ENCODE peak calls at places on chromosomes 7 and 10, in four cellular contexts. J, V, P and W are unnamed samples. For H3K9me1 and H3K4me1, the result is how much of the 10 kb centered on the place peaks cover.

GRCh38 chr7:123863461-123863860 is 18.5 kb downstream of the HYAL4 start:
- DNase-seq in J (no peak), V (no peak), P (no peak), W (no peak)

GRCh38 chr7:44381494-44382220 is 56.3 kb upstream of the CAMK2B start:
- DNase-seq in J (no peak), V (no peak), P (no peak), W (no peak)

GRCh38 chr10:100370976-100371706 is 24.1 kb downstream of the SCD start:
- DNase-seq in P (peak), V (no peak), J (peak), W (peak)

GRCh38 chr7:36871863-36872262 is 147.6 kb upstream of the AOAH start:
- DNase-seq in V (no peak), P (peak), J (peak), W (peak)

GRCh38 chr10:8052344-8052969 is 2.0 kb upstream of the GATA3 start:
- DNase-seq in P (no peak), V (no peak), J (no peak), W (peak)

GRCh38 chr10:98096731-98097130 is 37.7 kb upstream of the R3HCC1L start:
- DNase-seq in V (no peak), J (no peak), P (no peak), W (no peak)

GRCh38 chr10:88794731-88795130 is 7.8 kb upstream of the LIPM start:
- DNase-seq in V (no peak), P (no peak), J (no peak), W (no peak)

GRCh38 chr10:79179404-79180309 is 110.9 kb downstream of the ZMIZ1 start:
- DNase-seq in V (no peak), J (no peak), P (no peak), W (peak)

GRCh38 chr7:33248663-33249062 is 119.3 kb downstream of the BBS9 start:
- DNase-seq in J (peak), P (no peak), V (no peak), W (peak)

GRCh38 chr7:115779561-115779960 is 251.0 kb downstream of the TFEC start:
- DNase-seq in V (no peak), J (peak), P (no peak), W (no peak)

GRCh38 chr10:63478564-63478963 is 12.8 kb upstream of the JMJD1C start:
- DNase-seq in P (peak), J (no peak), V (no peak), W (no peak)

GRCh38 chr7:64611717-64612116 is 48.8 kb upstream of the ZNF680 start:
- DNase-seq in J (no peak), P (no peak), V (no peak), W (no peak)

GRCh38 chr7:64613653-64614052 is 50.8 kb upstream of the ZNF680 start:
- DNase-seq in V (no peak), J (no peak), P (no peak), W (no peak)

GRCh38 chr7:64612452-64612851 is 49.6 kb upstream of the ZNF680 start:
- DNase-seq in P (no peak), J (no peak), V (no peak), W (no peak)

GRCh38 chr7:64610997-64611396 is 48.1 kb upstream of the ZNF680 start:
- DNase-seq in P (no peak), V (no peak), J (no peak), W (no peak)

GRCh38 chr7:64614812-64615211 is 51.1 kb upstream of the ZNF107 start:
- DNase-seq in P (no peak), V (no peak), J (no peak), W (no peak)
- H3K9me1 ChIP-seq in P (under half), V (under half), J (under half), W (under half)

DNA sequence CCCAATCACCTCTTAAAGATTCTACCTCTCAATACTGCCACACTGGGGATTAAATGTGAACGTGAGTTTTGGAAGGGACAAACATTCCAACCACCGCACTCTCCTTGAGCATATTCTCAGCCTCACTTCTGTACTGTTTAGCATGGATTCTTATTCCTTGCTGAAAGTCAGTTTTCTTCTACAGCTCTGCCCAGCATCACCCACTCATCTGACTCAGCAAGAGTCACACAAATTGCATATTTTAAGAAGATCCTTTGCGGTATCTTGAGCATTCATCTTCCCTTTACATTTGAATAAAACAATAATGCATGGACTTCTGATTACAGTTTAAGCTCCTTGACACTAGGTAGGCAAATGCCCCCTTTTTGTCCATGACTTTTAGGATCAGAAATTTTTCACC is 251.6 kb upstream of the MKLN1 start:
- DNase-seq in V (no peak), J (peak), P (no peak), W (no peak)
- H3K4me1 ChIP-seq in V (under half), J (under half), P (under half), W (under half)

DNA sequence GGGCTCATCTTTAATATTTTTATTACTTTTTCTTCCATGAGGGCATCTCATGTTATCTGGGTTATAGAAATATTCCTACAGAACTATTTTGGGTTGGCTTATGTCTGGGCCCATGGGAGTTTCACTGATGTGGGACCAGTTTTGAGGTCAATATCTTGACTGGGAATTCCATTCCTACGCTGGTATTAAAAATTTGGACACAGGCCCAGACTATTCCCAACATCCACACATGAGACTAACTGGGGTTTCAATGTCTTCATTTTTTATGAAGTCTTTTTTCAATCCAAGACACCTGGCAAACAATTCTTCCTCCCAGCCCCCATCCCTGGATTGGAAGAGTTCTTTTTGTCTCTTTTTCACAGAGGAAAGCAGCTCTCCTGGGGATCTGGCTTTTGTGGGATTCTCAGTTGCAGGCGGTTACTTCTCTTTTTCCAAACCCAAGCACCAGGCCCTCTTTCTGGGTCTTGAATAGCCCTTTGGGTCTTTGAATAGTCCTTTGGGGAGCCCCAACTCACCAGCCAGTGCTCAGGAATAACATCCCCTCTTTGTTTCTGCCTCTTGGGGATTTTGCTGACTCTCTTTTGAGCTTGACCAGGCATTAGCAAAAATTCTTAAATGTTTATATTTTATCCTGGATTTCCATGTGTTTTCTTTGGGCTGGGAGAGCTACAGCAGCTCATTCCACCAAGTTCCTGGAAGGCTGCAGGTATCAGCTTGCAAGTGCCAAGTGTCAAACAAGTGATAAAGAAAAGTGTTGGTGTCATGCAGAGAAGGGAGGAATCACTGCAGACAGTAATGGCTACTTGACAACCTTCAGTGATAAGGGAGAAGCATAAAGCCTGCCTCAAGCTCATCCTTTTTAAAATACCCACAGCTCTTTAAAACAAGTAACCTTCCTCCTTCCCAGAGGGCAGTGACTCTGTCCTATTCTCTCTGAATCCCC is 234.3 kb downstream of the ADAM12 start:
- DNase-seq in J (peak), V (no peak), P (no peak), W (no peak)
- H3K9me1 ChIP-seq in J (under half), V (under half), P (under half), W (under half)

DNA sequence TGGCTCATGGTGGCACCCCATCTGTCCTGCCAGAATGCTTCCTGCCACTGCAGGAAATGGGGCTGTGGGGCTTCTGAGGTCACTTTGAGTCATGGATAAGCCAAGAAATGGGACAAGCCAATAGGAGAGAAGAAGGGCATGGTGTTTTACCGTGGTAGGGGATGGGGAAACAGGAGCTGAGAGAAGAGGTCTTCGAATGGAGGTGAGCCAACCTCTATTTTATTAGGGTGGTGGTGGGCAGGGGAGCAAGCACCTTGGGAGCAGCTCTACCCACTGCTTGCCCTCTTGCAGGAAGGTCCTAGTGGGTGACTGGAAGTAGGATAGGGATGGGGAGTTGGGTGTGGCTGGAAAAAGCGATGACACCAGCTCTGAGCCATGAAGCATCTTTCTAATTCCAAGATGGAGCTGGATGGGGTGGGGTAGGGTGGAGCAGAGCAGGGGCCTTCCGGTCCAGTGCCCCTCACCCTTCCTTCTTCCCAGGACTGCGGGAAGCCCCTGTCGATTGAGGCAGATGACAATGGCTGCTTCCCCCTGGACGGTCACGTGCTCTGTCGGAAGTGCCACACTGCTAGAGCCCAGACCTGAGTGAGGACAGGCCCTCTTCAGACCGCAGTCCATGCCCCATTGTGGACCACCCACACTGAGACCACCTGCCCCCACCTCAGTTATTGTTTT is 9.1 kb downstream of the ZYX start:
- DNase-seq in V (no peak), P (no peak), J (no peak), W (no peak)
- H3K4me1 ChIP-seq in V (under half), P (under half), J (under half), W (half or more)

DNA sequence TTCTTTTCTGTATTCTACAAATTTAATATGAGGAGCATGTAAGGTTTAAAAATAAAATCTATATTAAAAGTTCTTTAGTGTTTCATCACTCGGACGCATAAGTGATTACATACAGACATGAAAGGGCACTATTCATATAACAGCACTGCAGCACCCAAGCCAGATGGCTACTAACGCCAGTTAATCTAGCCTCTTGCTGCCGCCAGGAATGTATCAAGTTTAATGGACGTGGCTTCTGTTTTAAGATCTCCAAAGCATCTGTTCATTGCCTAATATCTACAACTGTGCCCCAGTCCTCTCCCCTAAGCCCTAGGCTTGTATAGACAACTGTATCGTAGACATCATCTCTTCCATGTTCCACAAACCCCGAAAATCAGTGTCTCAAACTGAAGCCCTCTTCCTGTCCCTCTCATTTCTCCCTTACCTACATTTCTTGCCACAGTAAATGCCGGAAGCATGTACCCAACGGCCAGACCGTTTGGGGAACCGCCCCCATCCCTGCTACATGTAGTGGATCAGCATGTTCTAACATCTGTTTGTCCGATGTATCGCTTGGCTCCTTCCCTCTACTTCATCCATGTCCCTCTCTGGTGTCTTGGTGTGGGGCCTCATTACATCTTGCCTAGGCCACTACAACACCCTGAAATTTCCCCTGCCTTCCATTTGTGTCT is 147.5 kb upstream of the RSU1 start:
- DNase-seq in P (no peak), V (no peak), J (no peak), W (no peak)
- H3K9me1 ChIP-seq in P (under half), V (under half), J (under half), W (under half)

GRCh38 chr7:410395-410910 is 109.2 kb downstream of the PDGFA start:
- DNase-seq in V (no peak), P (no peak), J (no peak), W (no peak)
- H3K4me1 ChIP-seq in V (under half), P (under half), J (under half), W (under half)